ENCODE peak calls at places on chromosomes 16 and 17, in six cellular contexts. L, I, J, X, R and S are unnamed samples.
A peak's percentile ranks its signal among the peaks of the same experiment; 100 is the strongest.

GRCh38 chr16:54750249-54750648 is 180.4 kb upstream of the IRX5 start:
- DNase-seq in L (no peak), I (no peak), J (no peak), X (no peak), R (no peak), S (no peak)

GRCh38 chr16:11801481-11802021 is 4.5 kb upstream of the ZC3H7A start:
- DNase-seq in L (no peak), I (no peak), J (no peak), X (peak; percentile 68), R (no peak), S (no peak)

GRCh38 chr16:58433569-58433951 is 41.3 kb downstream of the GINS3 start:
- DNase-seq in L (no peak), I (no peak), J (no peak), X (no peak), R (no peak), S (no peak)

GRCh38 chr16:88591577-88592021 is 21.4 kb downstream of the ZC3H18 start:
- DNase-seq in L (peak; percentile 59), I (no peak), J (no peak), X (no peak), R (no peak), S (no peak)

GRCh38 chr17:12666718-12667117 is 1.0 kb downstream of the MYOCD start:
- DNase-seq in L (no peak), I (no peak), J (no peak), X (peak; percentile 3), R (no peak), S (no peak)

GRCh38 chr16:73956592-73957495 is 339.8 kb upstream of the PSMD7 start:
- DNase-seq in L (peak; percentile 55), I (peak; percentile 32), J (no peak), X (peak; percentile 58), R (peak; percentile 73), S (peak; percentile 13)

GRCh38 chr16:70770291-70770967 is 30.5 kb downstream of the VAC14 start:
- DNase-seq in L (no peak), I (no peak), J (no peak), X (no peak), R (no peak), S (no peak)

GRCh38 chr16:23434380-23434779 is 18.6 kb downstream of the COG7 start:
- DNase-seq in L (no peak), I (no peak), J (no peak), X (peak; percentile 62), R (no peak), S (peak; percentile 26)

GRCh38 chr17:40284085-40284713 is 3.5 kb upstream of the CDC6 start:
- DNase-seq in L (no peak), I (peak; percentile 70), J (no peak), X (peak; percentile 90), R (no peak), S (no peak)

GRCh38 chr16:59645194-59645593 is 911.1 kb upstream of the GOT2 start:
- DNase-seq in L (no peak), I (no peak), J (no peak), X (no peak), R (no peak), S (no peak)

GRCh38 chr17:30838187-30838807 is 6.5 kb downstream of the ATAD5 start:
- DNase-seq in L (no peak), I (no peak), J (no peak), X (no peak), R (no peak), S (no peak)

GRCh38 chr16:20918486-20919239 is 18.1 kb downstream of the LYRM1 start:
- DNase-seq in L (peak; percentile 81), I (no peak), J (no peak), X (peak; percentile 57), R (peak; percentile 64), S (peak; percentile 73)